ENCODE peak calls at places on chromosomes 12 and 14, in ten cellular contexts. Q, Y, T, B, D, P, K, U, E and H are unnamed samples.

GRCh38 chr14:57189070-57189469 is 79.6 kb downstream of the EXOC5 start:
- DNase-seq in P (no peak), E (no peak), B (no peak), Y (peak; percentile 4), U (peak; percentile 67), K (no peak), D (no peak), T (no peak), Q (no peak), H (peak; percentile 34)

GRCh38 chr12:113271853-113272561 is 50.7 kb downstream of the TPCN1 start:
- DNase-seq in E (peak; percentile 85), P (peak; percentile 74), T (peak; percentile 96), D (peak; percentile 83), U (no peak), Y (peak; percentile 35), B (no peak), K (peak; percentile 43), Q (peak; percentile 83), H (peak; percentile 91)

GRCh38 chr14:61527325-61528100 is 167.8 kb upstream of the HIF1A start:
- DNase-seq in Q (no peak), B (peak; percentile 83), Y (no peak), P (no peak), T (no peak), D (no peak), U (peak; percentile 85), K (no peak), E (no peak), H (peak; percentile 84)

GRCh38 chr14:96626121-96626768 is 124.1 kb downstream of the PAPOLA start:
- DNase-seq in Y (no peak), K (no peak), P (no peak), Q (peak; percentile 2), B (no peak), U (no peak), D (no peak), T (no peak), E (no peak), H (no peak)

GRCh38 chr14:33805593-33805992 is 145.3 kb downstream of the EGLN3 start:
- DNase-seq in D (no peak), K (no peak), U (no peak), B (no peak), Y (no peak), P (no peak), T (no peak), E (no peak), Q (no peak), H (no peak)

GRCh38 chr12:59444932-59445331 is 150.9 kb upstream of the SLC16A7 start:
- DNase-seq in T (no peak), Y (no peak), K (no peak), P (no peak), Q (no peak), B (no peak), E (no peak), D (no peak), U (peak; percentile 17), H (peak; percentile 58)

GRCh38 chr12:111692575-111693210 is 6.8 kb downstream of the ACAD10 start:
- DNase-seq in T (no peak), B (no peak), D (no peak), E (no peak), U (peak; percentile 29), K (no peak), P (no peak), Y (peak; percentile 21), Q (no peak), H (peak; percentile 39)

GRCh38 chr14:89616425-89617141 is 199.6 kb upstream of the FOXN3 start:
- DNase-seq in D (no peak), Y (no peak), Q (no peak), U (no peak), E (no peak), P (no peak), T (no peak), B (no peak), K (no peak), H (peak; percentile 63)

DNA sequence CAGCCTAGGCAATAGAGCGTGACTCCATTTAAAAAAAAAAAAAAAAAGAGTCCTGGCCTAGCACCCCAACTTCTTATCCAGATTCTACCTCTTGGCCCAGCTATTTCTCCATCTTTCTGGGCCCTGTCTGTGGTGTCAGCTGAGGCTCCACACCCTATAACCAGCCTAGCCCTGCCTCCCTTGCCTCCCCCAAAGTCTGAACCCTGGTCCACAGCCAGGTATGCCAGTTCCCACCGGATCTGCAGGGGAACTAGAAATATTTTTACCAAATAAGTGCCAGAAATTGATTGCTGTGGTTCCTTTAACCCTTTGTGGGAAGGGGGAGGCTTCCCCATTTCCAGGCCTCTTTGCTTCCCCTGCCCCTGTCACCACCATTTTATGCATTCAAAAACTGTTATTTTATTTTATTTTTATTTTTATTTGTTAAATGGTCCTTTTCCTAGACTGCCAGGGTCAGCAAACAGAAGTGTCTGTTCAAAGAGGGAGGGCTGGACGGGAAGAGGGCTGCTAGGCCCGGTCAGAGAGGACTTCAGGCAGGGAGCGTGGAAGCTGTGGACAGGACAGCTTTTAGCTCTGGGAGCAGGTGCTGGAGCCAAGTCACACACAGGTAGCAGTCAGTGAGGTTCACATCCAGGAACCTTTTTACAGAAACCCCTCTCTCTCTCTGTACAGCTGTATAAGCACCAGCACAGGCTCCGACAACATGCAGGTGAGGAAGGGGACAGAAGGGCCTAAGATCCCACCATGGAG is 23.2 kb downstream of the TTC9 start:
- DNase-seq in K (peak; percentile 51), Q (no peak), U (no peak), D (no peak), P (no peak), Y (peak; percentile 8), T (no peak), B (no peak), E (no peak), H (no peak)
- H3K4me3 ChIP-seq in K (no peak overlapping the region), Q (no peak overlapping the region), U (no peak overlapping the region), D (no peak overlapping the region), P (no peak overlapping the region), Y (no peak overlapping the region), T (no peak overlapping the region), B (no peak overlapping the region), E (no peak overlapping the region), H (no peak overlapping the region)

GRCh38 chr12:62873826-62874448 is 61.0 kb downstream of the PPM1H start:
- DNase-seq in Y (no peak), E (no peak), D (no peak), P (no peak), T (no peak), B (no peak), K (no peak), Q (no peak), U (no peak), H (no peak)
- H3K4me3 ChIP-seq in Y (no peak overlapping the region), E (no peak overlapping the region), D (no peak overlapping the region), P (no peak overlapping the region), T (no peak overlapping the region), B (no peak overlapping the region), K (no peak overlapping the region), Q (no peak overlapping the region), U (peak overlapping the region; percentile 38), H (no peak overlapping the region)

GRCh38 chr12:68416826-68417225 is 84.7 kb upstream of the MDM1 start:
- DNase-seq in E (no peak), K (no peak), D (no peak), Y (no peak), U (peak; percentile 40), P (no peak), T (no peak), Q (no peak), B (no peak), H (no peak)

GRCh38 chr12:68416350-68416749 is 84.2 kb upstream of the MDM1 start:
- DNase-seq in Y (no peak), E (no peak), U (no peak), T (no peak), P (no peak), Q (no peak), B (no peak), K (no peak), D (no peak), H (no peak)

GRCh38 chr12:68423175-68423574 is 91.0 kb upstream of the MDM1 start:
- DNase-seq in Y (no peak), P (no peak), U (no peak), K (no peak), T (no peak), B (no peak), E (no peak), D (no peak), Q (no peak), H (peak; percentile 68)

GRCh38 chr12:68418137-68418460 is 85.9 kb upstream of the MDM1 start:
- DNase-seq in P (no peak), Q (no peak), D (no peak), K (no peak), E (no peak), T (no peak), B (no peak), U (no peak), Y (no peak), H (no peak)

GRCh38 chr12:68420225-68421008 is 88.3 kb upstream of the MDM1 start:
- DNase-seq in T (no peak), Y (no peak), B (no peak), U (no peak), K (no peak), E (no peak), D (no peak), Q (no peak), P (no peak), H (peak; percentile 46)
- H3K4me3 ChIP-seq in T (peak overlapping the region; percentile 4), Y (no peak overlapping the region), B (no peak overlapping the region), U (no peak overlapping the region), K (no peak overlapping the region), E (no peak overlapping the region), D (no peak overlapping the region), Q (no peak overlapping the region), P (no peak overlapping the region), H (no peak overlapping the region)

GRCh38 chr12:47902131-47902639 is 2.6 kb downstream of the VDR start:
- DNase-seq in B (no peak), K (no peak), E (no peak), P (no peak), U (no peak), Q (no peak), Y (no peak), D (no peak), T (no peak), H (no peak)

GRCh38 chr12:47903927-47904646 is 707 bp downstream of the VDR start:
- DNase-seq in D (no peak), Q (peak; percentile 46), T (no peak), B (peak; percentile 38), P (no peak), K (peak; percentile 66), E (peak; percentile 32), Y (no peak), U (peak; percentile 86), H (peak; percentile 83)

GRCh38 chr12:47903151-47903611 is 1.6 kb downstream of the VDR start:
- DNase-seq in E (no peak), B (peak; percentile 18), U (peak; percentile 60), T (no peak), Y (no peak), K (peak; percentile 53), Q (no peak), D (no peak), P (no peak), H (peak; percentile 70)

GRCh38 chr12:47905313-47905730 is 528 bp upstream of the VDR start:
- DNase-seq in Q (peak; percentile 51), Y (peak; percentile 95), K (peak; percentile 69), U (peak; percentile 77), E (peak; percentile 46), P (peak; percentile 23), B (peak; percentile 16), T (no peak), D (peak; percentile 43), H (no peak)

DNA sequence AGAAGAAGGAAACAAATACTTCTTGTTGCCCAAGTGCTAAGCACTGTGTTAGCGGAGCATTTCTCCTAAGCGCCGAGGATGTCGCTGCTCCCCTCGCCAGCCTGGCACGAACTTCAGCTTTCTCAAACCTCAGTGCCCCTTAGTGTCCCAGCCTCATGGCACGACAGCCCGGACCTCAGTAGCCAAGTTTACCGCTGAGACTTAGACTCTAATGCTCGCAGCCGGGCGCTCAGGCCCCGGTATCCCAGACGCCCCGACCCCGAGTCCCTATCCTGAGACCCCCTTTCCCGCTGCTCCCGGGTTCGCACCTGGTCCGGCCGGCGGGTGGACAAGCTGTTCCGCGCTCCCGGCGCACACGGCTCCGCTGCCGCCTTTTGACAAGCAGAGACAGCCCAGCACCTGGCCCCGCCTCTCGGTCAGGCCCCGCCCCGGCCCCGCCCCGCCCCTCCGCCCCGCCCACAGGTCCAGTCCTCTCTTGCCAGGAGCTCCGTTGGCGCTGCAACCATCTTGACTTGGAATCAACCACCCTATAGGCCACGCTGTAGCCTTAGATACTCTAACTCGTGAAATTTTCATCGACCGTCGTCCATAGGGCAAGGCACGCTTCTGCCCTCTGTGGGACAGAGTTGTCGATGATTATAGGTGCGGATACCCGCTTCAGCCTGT is at the start of gene VDR:
- DNase-seq in U (peak; percentile 75), D (peak; percentile 53), E (peak; percentile 70), Y (peak; percentile 89), K (peak; percentile 83), Q (peak; percentile 74), P (peak; percentile 42), T (peak; percentile 96), B (peak; percentile 65), H (peak; percentile 72)
- H3K4me3 ChIP-seq in U (peak within 1 kb of the TSS; percentile 86), D (peak within 1 kb of the TSS; percentile 74), E (peak within 1 kb of the TSS; percentile 68), Y (peak within 1 kb of the TSS; percentile 36), K (peak within 1 kb of the TSS; percentile 71), Q (peak within 1 kb of the TSS; percentile 46), P (peak within 1 kb of the TSS; percentile 60), T (peak within 1 kb of the TSS; percentile 69), B (peak within 1 kb of the TSS; percentile 53), H (peak within 1 kb of the TSS; percentile 82)